ENCODE peak calls at places on chromosomes 16 and 17, in four cellular contexts. E is upper lobe of left lung, W is HepG2, R is A549. V is an unnamed sample.

GRCh38 chr17:80018917-80019651 is 16.6 kb downstream of the TBC1D16 start:
- ATAC-seq in E (no peak), W (peak), R (no peak), V (no peak)

GRCh38 chr16:72977127-72977526 is 70.8 kb downstream of the ZFHX3 start:
- ATAC-seq in E (no peak), W (peak), R (no peak), V (no peak)

GRCh38 chr17:66829883-66830282 is 5.0 kb upstream of the CACNG5 start:
- ATAC-seq in E (no peak), W (peak), R (peak), V (no peak)

GRCh38 chr17:38783227-38783626 is 16.1 kb downstream of the PIP4K2B start:
- ATAC-seq in E (no peak), W (peak), R (peak), V (no peak)

GRCh38 chr17:8413321-8413720 is 15.7 kb upstream of the RNF222 start:
- ATAC-seq in E (no peak), W (no peak), R (no peak), V (no peak)

GRCh38 chr16:54176376-54176901 is 110.1 kb downstream of the IRX3 start:
- ATAC-seq in E (no peak), W (peak), R (no peak), V (no peak)

GRCh38 chr16:68272501-68273209 is 8.3 kb downstream of the SLC7A6 start:
- ATAC-seq in E (no peak), W (no peak), R (no peak), V (no peak)

GRCh38 chr16:8512941-8513624 is 77.2 kb downstream of the TMEM114 start:
- ATAC-seq in E (no peak), W (no peak), R (no peak), V (no peak)

GRCh38 chr17:71922439-71922838 is 198.4 kb upstream of the SOX9 start:
- ATAC-seq in E (no peak), W (no peak), R (no peak), V (no peak)

GRCh38 chr17:1473170-1473569 is 17.1 kb upstream of the CRK start:
- ATAC-seq in E (no peak), W (peak), R (peak), V (no peak)

GRCh38 chr17:13114601-13115024 is 96.8 kb upstream of the ELAC2 start:
- ATAC-seq in E (peak), W (peak), R (peak), V (peak)

GRCh38 chr17:19003966-19004600 is 481 bp downstream of the FAM83G start:
- ATAC-seq in E (no peak), W (peak), R (peak), V (peak)

GRCh38 chr16:19601083-19601976 is 45.8 kb downstream of the VPS35L start:
- ATAC-seq in E (no peak), W (peak), R (peak), V (no peak)

GRCh38 chr17:57051886-57052342 is 33.1 kb upstream of the AKAP1 start:
- ATAC-seq in E (no peak), W (no peak), R (no peak), V (no peak)

GRCh38 chr17:47952181-47953021 is 5.3 kb downstream of the PRR15L start:
- ATAC-seq in E (no peak), W (peak), R (no peak), V (no peak)

GRCh38 chr17:37642706-37643105 is 540 bp downstream of the DDX52 start:
- ATAC-seq in E (no peak), W (no peak), R (peak), V (no peak)

GRCh38 chr16:79532785-79533184 is 67.8 kb downstream of the MAF start:
- ATAC-seq in E (no peak), W (no peak), R (no peak), V (no peak)

GRCh38 chr16:2905988-2906387 is 5.7 kb upstream of the FLYWCH1 start:
- ATAC-seq in E (no peak), W (peak), R (peak), V (no peak)

GRCh38 chr16:67935096-67935401 is 1.6 kb downstream of the PSMB10 start:
- ATAC-seq in E (no peak), W (peak), R (no peak), V (peak)

GRCh38 chr16:10510279-10510678 is 70.1 kb downstream of the EMP2 start:
- ATAC-seq in E (no peak), W (no peak), R (no peak), V (no peak)

GRCh38 chr17:47717845-47718621 is 15.0 kb upstream of the TBX21 start:
- ATAC-seq in E (no peak), W (peak), R (peak), V (no peak)

GRCh38 chr17:78682363-78682762 is 99.7 kb downstream of the CYTH1 start:
- ATAC-seq in E (no peak), W (no peak), R (no peak), V (no peak)

GRCh38 chr17:33506889-33507650 is 214.0 kb upstream of the ASIC2 start:
- ATAC-seq in E (no peak), W (no peak), R (no peak), V (no peak)

GRCh38 chr16:24075929-24076716 is 180.0 kb upstream of the CACNG3 start:
- ATAC-seq in E (peak), W (no peak), R (no peak), V (no peak)

GRCh38 chr17:41959030-41959335 is 7.6 kb upstream of the CNP start:
- ATAC-seq in E (peak), W (peak), R (no peak), V (no peak)

GRCh38 chr16:21703589-21704174 is 39.9 kb downstream of the OTOA start:
- ATAC-seq in E (no peak), W (peak), R (no peak), V (no peak)

GRCh38 chr17:1758812-1759211 is 3.0 kb upstream of the SERPINF1 start:
- ATAC-seq in E (no peak), W (no peak), R (no peak), V (no peak)

GRCh38 chr16:79093554-79093967 is 507.0 kb downstream of the MAF start:
- ATAC-seq in E (peak), W (no peak), R (no peak), V (peak)

GRCh38 chr16:82630688-82631087 is 3.9 kb downstream of the CDH13 start:
- ATAC-seq in E (no peak), W (no peak), R (no peak), V (no peak)

GRCh38 chr17:17659340-17659739 is 21.9 kb upstream of the RAI1 start:
- ATAC-seq in E (no peak), W (no peak), R (no peak), V (no peak)

GRCh38 chr17:21171309-21171922 is 42.5 kb downstream of the TMEM11 start:
- ATAC-seq in E (no peak), W (no peak), R (no peak), V (no peak)

GRCh38 chr17:28004344-28004743 is 38.1 kb upstream of the NLK start:
- ATAC-seq in E (no peak), W (no peak), R (no peak), V (no peak)

GRCh38 chr17:17926840-17927449 is 45.3 kb downstream of the TOM1L2 start:
- ATAC-seq in E (no peak), W (peak), R (no peak), V (no peak)

GRCh38 chr17:80987941-80988461 is 3.6 kb upstream of the CHMP6 start:
- ATAC-seq in E (no peak), W (peak), R (no peak), V (no peak)

GRCh38 chr17:80892900-80893603 is 98.6 kb upstream of the CHMP6 start:
- ATAC-seq in E (no peak), W (no peak), R (peak), V (no peak)

GRCh38 chr16:23584186-23585076 is 11.7 kb downstream of the NDUFAB1 start:
- ATAC-seq in E (no peak), W (no peak), R (no peak), V (no peak)

GRCh38 chr16:66058181-66058580 is 308.3 kb upstream of the CDH5 start:
- ATAC-seq in E (no peak), W (no peak), R (no peak), V (no peak)

GRCh38 chr16:3618782-3619166 is 7.4 kb upstream of the SLX4 start:
- ATAC-seq in E (no peak), W (no peak), R (peak), V (no peak)

GRCh38 chr17:57911834-57912673 is 43.2 kb downstream of the CUEDC1 start:
- ATAC-seq in E (peak), W (peak), R (peak), V (peak)

GRCh38 chr17:82458130-82458884 is at the start of gene NARF:
- ATAC-seq in E (peak), W (peak), R (peak), V (peak)
- TF ChIP-seq EP300 in E (no peak), W (no peak), R (no peak), V (no peak)

DNA sequence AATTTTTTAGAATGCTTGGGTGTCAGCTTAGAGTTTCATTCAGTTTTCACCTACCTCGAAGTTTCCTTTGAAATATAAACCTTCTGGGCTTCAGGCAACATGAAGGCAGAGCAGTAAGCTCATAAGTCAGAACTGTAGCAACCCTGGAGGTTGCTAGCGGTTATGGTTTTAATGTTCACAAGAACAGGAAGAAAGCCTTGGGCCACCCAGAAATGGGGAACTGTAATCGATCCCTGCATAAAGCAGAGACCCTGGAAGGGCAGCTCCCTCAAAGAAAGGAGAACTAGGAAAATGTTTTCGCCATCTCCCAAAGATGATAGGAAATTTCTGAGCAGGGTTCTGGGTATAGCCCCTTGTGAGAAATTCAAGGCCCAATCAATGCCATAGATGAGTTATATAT is 47.9 kb upstream of the RASL10B start:
- ATAC-seq in E (no peak), W (no peak), R (no peak), V (no peak)
- TF ChIP-seq EP300 in E (no peak), W (no peak), R (no peak), V (no peak)

DNA sequence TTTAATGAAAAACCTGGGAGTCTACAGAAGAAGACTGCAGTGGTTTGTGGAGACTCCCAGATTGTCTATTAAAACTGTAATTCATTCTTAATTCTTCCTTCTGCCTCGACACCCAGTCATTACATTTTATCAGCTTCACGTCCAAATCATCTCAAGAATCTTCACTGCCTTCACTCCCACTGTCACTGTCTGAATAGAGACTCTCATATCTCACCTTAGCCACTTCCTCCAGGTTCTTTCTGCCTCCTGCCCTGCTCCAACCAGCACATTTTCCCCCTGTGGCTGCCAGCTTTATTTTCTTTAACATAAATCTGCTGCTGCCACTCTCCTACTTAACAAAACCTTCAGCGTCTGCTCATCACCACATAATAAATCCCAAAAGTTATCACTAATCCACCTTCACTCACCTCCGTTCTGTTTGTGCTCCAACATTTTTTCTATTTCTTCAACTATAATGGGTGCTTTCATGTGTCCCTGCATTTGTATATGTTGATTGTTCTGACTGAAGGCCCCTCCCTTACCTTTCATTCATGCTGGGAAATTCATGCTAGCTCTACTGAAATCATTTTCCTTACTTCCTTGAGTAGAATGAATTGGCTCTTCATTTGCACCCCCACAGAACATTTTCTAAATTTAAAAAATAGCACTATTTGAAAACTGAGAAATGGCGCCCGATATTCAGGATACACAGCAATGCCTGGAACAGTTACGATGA is 38.9 kb downstream of the KCNJ2 start:
- ATAC-seq in E (no peak), W (no peak), R (no peak), V (no peak)
- TF ChIP-seq EP300 in E (no peak), W (no peak), R (no peak), V (no peak)

GRCh38 chr16:85595812-85596495 is 17.2 kb upstream of the GSE1 start:
- ATAC-seq in E (no peak), W (no peak), R (no peak), V (no peak)
- TF ChIP-seq EP300 in E (no peak), W (no peak), R (no peak), V (no peak)

GRCh38 chr16:30950516-30951073 is 1.7 kb downstream of the ORAI3 start:
- ATAC-seq in E (no peak), W (no peak), R (no peak), V (no peak)

GRCh38 chr16:30951193-30951592 is 2.3 kb downstream of the ORAI3 start:
- ATAC-seq in E (no peak), W (no peak), R (no peak), V (no peak)

GRCh38 chr16:30948087-30948955 is 547 bp upstream of the ORAI3 start:
- ATAC-seq in E (peak), W (peak), R (peak), V (peak)

GRCh38 chr16:30948956-30949654 is at the start of gene ORAI3:
- ATAC-seq in E (peak), W (peak), R (peak), V (peak)

GRCh38 chr16:30949655-30950515 is 1.0 kb downstream of the ORAI3 start:
- ATAC-seq in E (peak), W (peak), R (peak), V (peak)
- TF ChIP-seq EP300 in E (no peak), W (no peak), R (no peak), V (no peak)

GRCh38 chr17:61459968-61460718 is 7.9 kb downstream of the TBX4 start:
- ATAC-seq in E (no peak), W (peak), R (no peak), V (no peak)
- TF ChIP-seq EP300 in E (no peak), W (no peak), R (no peak), V (no peak)

GRCh38 chr17:51120357-51120738 is 320 bp downstream of the SPAG9 start:
- ATAC-seq in E (peak), W (peak), R (peak), V (peak)

GRCh38 chr17:51120739-51121619 is at the start of gene SPAG9:
- ATAC-seq in E (peak), W (peak), R (peak), V (peak)

GRCh38 chr17:51119415-51120356 is 982 bp downstream of the SPAG9 start:
- ATAC-seq in E (peak), W (peak), R (peak), V (peak)

GRCh38 chr17:51124641-51125503 is 4.2 kb upstream of the SPAG9 start:
- ATAC-seq in E (no peak), W (no peak), R (no peak), V (no peak)

GRCh38 chr17:51121620-51122472 is 1.2 kb upstream of the SPAG9 start:
- ATAC-seq in E (peak), W (peak), R (peak), V (peak)
- TF ChIP-seq EP300 in E (peak), W (no peak), R (peak), V (no peak)

GRCh38 chr16:74140557-74140956 is 156.1 kb upstream of the PSMD7 start:
- ATAC-seq in E (no peak), W (no peak), R (no peak), V (no peak)

GRCh38 chr16:74146643-74147042 is 150.0 kb upstream of the PSMD7 start:
- ATAC-seq in E (no peak), W (no peak), R (no peak), V (no peak)

GRCh38 chr16:74141015-74141414 is 155.6 kb upstream of the PSMD7 start:
- ATAC-seq in E (no peak), W (no peak), R (no peak), V (no peak)

DNA sequence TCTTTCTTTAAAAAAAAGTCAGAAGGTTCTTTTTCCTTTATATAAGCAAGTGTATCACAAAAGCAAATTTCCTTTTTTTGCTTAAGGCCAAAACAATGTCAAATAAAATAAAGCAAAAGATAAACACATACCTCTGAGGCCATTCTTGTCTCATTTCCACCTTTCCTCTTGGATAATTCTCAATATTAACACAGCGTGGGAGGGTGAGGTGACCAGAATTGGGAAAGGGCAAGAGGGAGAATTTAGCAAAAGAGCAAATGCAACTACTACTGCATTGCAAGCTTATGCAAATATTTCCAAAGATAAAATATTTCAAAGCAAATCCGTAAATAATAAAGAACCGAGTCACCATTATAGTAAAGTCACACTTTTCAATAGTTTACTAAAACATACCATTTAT is 153.4 kb upstream of the PSMD7 start:
- ATAC-seq in E (no peak), W (no peak), R (no peak), V (no peak)
- TF ChIP-seq EP300 in E (no peak), W (no peak), R (no peak), V (no peak)

GRCh38 chr16:96935-97381 is 18.9 kb downstream of the MPG start:
- ATAC-seq in E (peak), W (peak), R (peak), V (peak)
- TF ChIP-seq EP300 in E (no peak), W (no peak), R (no peak), V (no peak)